ENCODE peak calls at places on chromosomes 3 and 15, in seven cellular contexts. N is Panc1; Z is central memory CD4-positive, alpha-beta T cell; R is endothelial cell; M is LHCN-M2; Y is AG10803; L is epithelial cell of esophagus. C is an unnamed sample.

GRCh38 chr3:50381315-50381714 is 22.0 kb upstream of the TMEM115 start:
- DNase-seq in N (no peak), Z (no peak), R (no peak), M (no peak), Y (no peak), L (peak), C (no peak)

GRCh38 chr3:184133840-184134745 is 1.1 kb upstream of the EIF2B5 start:
- DNase-seq in N (peak), Z (peak), R (peak), M (peak), Y (peak), L (peak), C (peak)

GRCh38 chr3:30340500-30340899 is 265.9 kb upstream of the TGFBR2 start:
- DNase-seq in N (no peak), Z (no peak), R (no peak), M (no peak), Y (no peak), L (no peak), C (no peak)

GRCh38 chr15:60351066-60351465 is 46.7 kb downstream of the ANXA2 start:
- DNase-seq in N (no peak), Z (no peak), R (no peak), M (peak), Y (no peak), L (peak), C (no peak)

GRCh38 chr3:46271910-46272309 is 29.6 kb downstream of the CCR3 start:
- DNase-seq in N (no peak), Z (no peak), R (no peak), M (no peak), Y (no peak), L (peak), C (no peak)

GRCh38 chr3:148716657-148717056 is 19.0 kb downstream of the AGTR1 start:
- DNase-seq in N (no peak), Z (no peak), R (no peak), M (peak), Y (no peak), L (no peak), C (no peak)

GRCh38 chr3:56351496-56351895 is 116.8 kb downstream of the ERC2 start:
- DNase-seq in N (no peak), Z (no peak), R (no peak), M (no peak), Y (no peak), L (no peak), C (no peak)

GRCh38 chr15:48313216-48313615 is 18.0 kb upstream of the DUT start:
- DNase-seq in N (no peak), Z (no peak), R (no peak), M (no peak), Y (no peak), L (no peak), C (no peak)

GRCh38 chr3:155983834-155984474 is 113.5 kb downstream of the GMPS start:
- DNase-seq in N (no peak), Z (no peak), R (no peak), M (no peak), Y (no peak), L (no peak), C (no peak)

GRCh38 chr15:75758071-75758872 is 45.6 kb upstream of the CSPG4 start:
- DNase-seq in N (peak), Z (peak), R (peak), M (peak), Y (peak), L (peak), C (no peak)

GRCh38 chr3:148600440-148600839 is 97.3 kb upstream of the AGTR1 start:
- DNase-seq in N (no peak), Z (no peak), R (no peak), M (no peak), Y (no peak), L (no peak), C (no peak)

GRCh38 chr3:31196881-31197364 is 302.5 kb upstream of the GADL1 start:
- DNase-seq in N (no peak), Z (no peak), R (no peak), M (peak), Y (peak), L (peak), C (peak)

GRCh38 chr15:49225572-49226281 is 55.7 kb downstream of the GALK2 start:
- DNase-seq in N (no peak), Z (no peak), R (peak), M (peak), Y (no peak), L (peak), C (no peak)

GRCh38 chr15:69535101-69535638 is 82.6 kb downstream of the RPLP1 start:
- DNase-seq in N (no peak), Z (no peak), R (no peak), M (peak), Y (peak), L (peak), C (no peak)

GRCh38 chr15:91032919-91033803 is 10.8 kb upstream of the VPS33B start:
- DNase-seq in N (no peak), Z (peak), R (peak), M (no peak), Y (no peak), L (peak), C (peak)

GRCh38 chr3:129000742-129001100 is 383 bp upstream of the EFCC1 start:
- DNase-seq in N (no peak), Z (no peak), R (no peak), M (no peak), Y (no peak), L (no peak), C (no peak)

GRCh38 chr15:71658827-71659729 is 151.3 kb upstream of the NR2E3 start:
- DNase-seq in N (no peak), Z (no peak), R (no peak), M (no peak), Y (no peak), L (no peak), C (no peak)

GRCh38 chr15:72728821-72729220 is 42.8 kb downstream of the BBS4 start:
- DNase-seq in N (no peak), Z (no peak), R (no peak), M (no peak), Y (no peak), L (no peak), C (no peak)

GRCh38 chr3:48716508-48716981 is 476 bp downstream of the IP6K2 start:
- DNase-seq in N (no peak), Z (peak), R (peak), M (no peak), Y (no peak), L (no peak), C (no peak)

GRCh38 chr3:142850395-142851023 is 38.4 kb downstream of the PCOLCE2 start:
- DNase-seq in N (peak), Z (no peak), R (no peak), M (peak), Y (peak), L (peak), C (peak)

GRCh38 chr3:59422312-59422711 is 372.5 kb upstream of the CFAP20DC start:
- DNase-seq in N (no peak), Z (no peak), R (no peak), M (peak), Y (peak), L (peak), C (peak)

GRCh38 chr3:59436164-59436958 is 386.5 kb upstream of the CFAP20DC start:
- DNase-seq in N (no peak), Z (no peak), R (no peak), M (no peak), Y (no peak), L (no peak), C (no peak)

GRCh38 chr15:94258246-94258645 is 26.9 kb downstream of the MCTP2 start:
- DNase-seq in N (no peak), Z (no peak), R (no peak), M (no peak), Y (no peak), L (no peak), C (no peak)

GRCh38 chr3:133881987-133882825 is 13.5 kb downstream of the RAB6B start:
- DNase-seq in N (no peak), Z (peak), R (no peak), M (no peak), Y (no peak), L (peak), C (no peak)

GRCh38 chr3:48338635-48339034 is 5.2 kb upstream of the SPINK8 start:
- DNase-seq in N (no peak), Z (no peak), R (no peak), M (peak), Y (no peak), L (no peak), C (no peak)

GRCh38 chr15:36161781-36162212 is 417.6 kb upstream of the CDIN1 start:
- DNase-seq in N (no peak), Z (no peak), R (no peak), M (peak), Y (peak), L (peak), C (no peak)

GRCh38 chr3:66816110-66816761 is 181.9 kb upstream of the KBTBD8 start:
- DNase-seq in N (no peak), Z (peak), R (no peak), M (peak), Y (peak), L (peak), C (no peak)

GRCh38 chr15:98730860-98731711 is 82.7 kb downstream of the IGF1R start:
- DNase-seq in N (no peak), Z (no peak), R (no peak), M (no peak), Y (peak), L (no peak), C (no peak)

C was measured in epithelial cell of prostate.